ENCODE peak calls at places on chromosomes 2 and 18, in five cellular contexts. T, J, G, N and C are unnamed samples.

GRCh38 chr18:75799449-75800330 is 372.2 kb upstream of the SMIM21 start:
- DNase-seq in J (no peak), N (no peak), T (no peak), G (no peak), C (no peak)

GRCh38 chr2:18062892-18063291 is 184.4 kb downstream of the KCNS3 start:
- DNase-seq in G (no peak), T (no peak), J (no peak), N (no peak), C (no peak)

GRCh38 chr2:239171643-239172042 is 229.2 kb downstream of the HDAC4 start:
- DNase-seq in J (no peak), N (no peak), G (no peak), T (no peak), C (no peak)

GRCh38 chr18:6605115-6605869 is 124.2 kb upstream of the ARHGAP28 start:
- DNase-seq in T (no peak), J (no peak), G (no peak), N (no peak), C (no peak)

GRCh38 chr2:207131634-207132418 is 33.9 kb downstream of the KLF7 start:
- DNase-seq in G (no peak), J (no peak), T (no peak), N (no peak), C (no peak)

GRCh38 chr2:237434916-237435315 is 21.0 kb upstream of the COL6A3 start:
- DNase-seq in J (no peak), N (peak), G (no peak), T (no peak), C (no peak)

GRCh38 chr18:58530801-58531200 is 98.1 kb downstream of the ALPK2 start:
- DNase-seq in G (no peak), T (no peak), J (no peak), N (no peak), C (no peak)

GRCh38 chr2:230824406-230824978 is 40.2 kb upstream of the ITM2C start:
- DNase-seq in G (peak), T (peak), N (peak), J (peak), C (no peak)

GRCh38 chr18:29321561-29321960 is 1144.6 kb upstream of the CDH2 start:
- DNase-seq in T (no peak), J (no peak), G (no peak), N (no peak), C (no peak)

GRCh38 chr2:197672494-197672893 is 2.9 kb downstream of the RFTN2 start:
- DNase-seq in J (no peak), T (no peak), G (no peak), N (no peak), C (no peak)

GRCh38 chr2:224432003-224432574 is 30.2 kb upstream of the FAM124B start:
- DNase-seq in T (no peak), N (no peak), J (no peak), G (no peak), C (no peak)

GRCh38 chr18:62848946-62849345 is 133.6 kb downstream of the PHLPP1 start:
- DNase-seq in T (no peak), G (no peak), J (no peak), N (no peak), C (no peak)

GRCh38 chr2:168354499-168354898 is 101.6 kb upstream of the CERS6 start:
- DNase-seq in G (no peak), J (no peak), T (no peak), N (no peak), C (no peak)

GRCh38 chr2:126658316-126658909 is 2.5 kb downstream of the GYPC start:
- DNase-seq in N (no peak), J (no peak), T (no peak), G (no peak), C (no peak)

GRCh38 chr2:152298754-152299153 is 36.2 kb upstream of the FMNL2 start:
- DNase-seq in J (no peak), T (peak), G (no peak), N (no peak), C (no peak)

GRCh38 chr2:88211005-88211808 is 41.1 kb downstream of the THNSL2 start:
- DNase-seq in T (no peak), G (no peak), N (no peak), J (no peak), C (no peak)

GRCh38 chr2:54558976-54559410 is 102.9 kb downstream of the SPTBN1 start:
- DNase-seq in N (no peak), G (no peak), T (peak), J (no peak), C (no peak)

GRCh38 chr18:44047585-44047984 is 633.1 kb upstream of the SETBP1 start:
- DNase-seq in T (no peak), G (no peak), N (no peak), J (no peak), C (no peak)

GRCh38 chr2:206163251-206163880 is 3.7 kb downstream of the EEF1B2 start:
- DNase-seq in J (no peak), G (no peak), T (peak), N (no peak), C (no peak)

GRCh38 chr2:237982039-237982725 is 15.4 kb downstream of the UBE2F start:
- DNase-seq in T (no peak), G (no peak), J (no peak), N (no peak), C (no peak)

GRCh38 chr2:188978291-188979081 is 4.3 kb downstream of the COL3A1 start:
- DNase-seq in J (no peak), G (no peak), N (peak), T (peak), C (no peak)

GRCh38 chr18:61528961-61529360 is 195.7 kb downstream of the CDH20 start:
- DNase-seq in J (no peak), G (no peak), T (no peak), N (no peak), C (no peak)

GRCh38 chr2:36530983-36531354 is 67.0 kb downstream of the FEZ2 start:
- DNase-seq in N (no peak), J (no peak), T (peak), G (no peak), C (no peak)

GRCh38 chr2:79935771-79936657 is 368.5 kb downstream of the LRRTM1 start:
- DNase-seq in G (peak), N (peak), T (peak), J (peak), C (peak)

GRCh38 chr2:168190590-168191336 is 56.6 kb downstream of the STK39 start:
- DNase-seq in T (peak), N (no peak), J (no peak), G (no peak), C (no peak)

GRCh38 chr2:120910956-120911951 is 175.6 kb downstream of the GLI2 start:
- DNase-seq in T (no peak), G (no peak), J (no peak), N (no peak), C (no peak)

GRCh38 chr2:234665304-234665703 is 168.4 kb upstream of the ARL4C start:
- DNase-seq in T (no peak), G (no peak), J (no peak), N (no peak), C (no peak)

GRCh38 chr2:77831471-77831870 is 309.3 kb upstream of the LRRTM4 start:
- DNase-seq in N (no peak), G (no peak), T (no peak), J (no peak), C (no peak)

GRCh38 chr2:39059366-39059952 is 61.4 kb downstream of the SOS1 start:
- DNase-seq in T (peak), J (no peak), N (peak), G (no peak), C (no peak)

GRCh38 chr18:49486959-49487710 is at the start of gene C18orf32:
- DNase-seq in N (peak), J (peak), T (peak), G (peak), C (peak)

GRCh38 chr2:241443486-241444223 is 64.7 kb downstream of the STK25 start:
- DNase-seq in G (no peak), N (peak), J (no peak), T (no peak), C (no peak)

GRCh38 chr2:169734172-169734847 is 678 bp downstream of the KLHL23 start:
- DNase-seq in G (no peak), N (no peak), T (peak), J (peak), C (peak)

DNA sequence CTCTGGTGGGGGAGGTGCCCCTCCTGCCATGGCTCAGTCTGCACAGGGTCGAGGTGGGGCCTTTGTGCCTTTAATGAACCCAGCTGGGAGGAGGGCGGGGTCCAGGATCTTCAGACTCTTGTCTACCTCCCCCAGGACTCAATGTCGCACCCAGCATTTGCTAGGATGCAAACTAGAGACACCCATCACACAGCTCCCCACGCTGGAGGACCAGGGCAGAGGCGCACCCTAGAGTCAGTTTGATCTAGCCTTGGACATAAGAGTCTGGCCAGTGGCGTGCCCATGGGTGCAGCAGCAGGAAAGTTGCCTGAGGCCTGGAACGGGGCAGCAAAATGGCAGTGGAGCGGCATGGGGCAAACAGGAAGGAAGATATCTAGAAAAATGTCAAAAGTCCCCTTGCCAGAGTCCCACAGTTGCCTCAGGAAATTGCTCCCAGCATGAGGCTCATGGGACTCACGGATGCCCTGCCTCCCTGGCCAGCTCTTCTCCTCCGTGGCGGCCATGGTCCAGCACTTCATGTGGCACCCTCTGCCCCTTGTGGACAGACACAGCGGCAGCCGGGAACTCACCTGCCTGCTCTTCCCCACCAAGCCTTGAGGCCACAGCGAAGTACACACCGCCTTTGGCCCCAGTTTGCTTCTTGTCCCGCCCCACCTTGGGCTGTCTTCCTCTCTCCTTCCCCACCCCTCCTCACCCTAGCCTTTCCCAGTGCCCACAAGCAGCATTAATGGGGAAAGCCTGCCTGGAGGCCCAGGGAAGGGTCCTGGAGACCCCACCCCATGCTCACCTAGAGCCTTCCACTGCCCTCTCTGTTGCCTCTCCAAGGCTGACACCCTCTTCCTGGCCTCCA is 17.7 kb downstream of the SH2D6 start:
- DNase-seq in G (no peak), T (peak), N (no peak), J (no peak), C (no peak)
- TF ChIP-seq CTCF in G (no peak), T (peak), N (peak), J (peak), C (no peak)

GRCh38 chr18:48348739-48349138 is 60.4 kb downstream of the ZBTB7C start:
- DNase-seq in N (no peak), J (no peak), G (peak), T (no peak), C (no peak)

GRCh38 chr18:48347756-48348326 is 61.3 kb downstream of the ZBTB7C start:
- DNase-seq in G (peak), N (no peak), J (no peak), T (no peak), C (no peak)

GRCh38 chr18:48342125-48342524 is 67.1 kb downstream of the ZBTB7C start:
- DNase-seq in J (no peak), T (no peak), G (peak), N (no peak), C (no peak)

GRCh38 chr18:48342588-48342987 is 66.6 kb downstream of the ZBTB7C start:
- DNase-seq in T (no peak), G (no peak), J (no peak), N (no peak), C (no peak)

DNA sequence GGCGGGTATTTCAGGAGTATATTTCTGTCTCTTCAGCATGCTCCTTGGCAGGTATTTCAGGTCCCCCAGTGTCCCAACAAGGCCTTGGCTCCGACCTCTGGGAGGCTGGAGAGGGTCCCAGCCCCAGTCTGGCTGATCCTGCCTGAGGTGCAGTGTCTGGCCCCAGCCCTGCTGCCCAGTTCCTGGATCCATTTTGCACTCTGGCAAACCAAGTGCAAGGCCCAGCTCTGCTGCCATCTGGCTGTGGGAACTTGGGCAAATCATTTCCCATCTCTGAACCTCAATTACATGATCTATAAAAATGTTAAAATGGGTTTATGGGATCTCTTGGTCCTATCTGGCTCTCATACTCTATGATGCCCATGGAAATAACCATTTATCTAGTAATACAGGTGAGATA is 63.6 kb downstream of the ZBTB7C start:
- DNase-seq in G (peak), T (peak), J (no peak), N (peak), C (no peak)
- TF ChIP-seq CTCF in G (peak), T (peak), J (no peak), N (peak), C (no peak)

GRCh38 chr2:136135462-136135861 is 17.5 kb upstream of the CXCR4 start:
- DNase-seq in J (no peak), G (no peak), T (no peak), N (no peak), C (no peak)

GRCh38 chr2:136135924-136136906 is 18.3 kb upstream of the CXCR4 start:
- DNase-seq in J (no peak), N (no peak), G (peak), T (no peak), C (no peak)

GRCh38 chr2:136137982-136138381 is 20.0 kb upstream of the CXCR4 start:
- DNase-seq in J (no peak), G (peak), T (no peak), N (no peak), C (no peak)

GRCh38 chr2:136139601-136140000 is 21.7 kb upstream of the CXCR4 start:
- DNase-seq in T (no peak), N (no peak), J (no peak), G (no peak), C (no peak)

DNA sequence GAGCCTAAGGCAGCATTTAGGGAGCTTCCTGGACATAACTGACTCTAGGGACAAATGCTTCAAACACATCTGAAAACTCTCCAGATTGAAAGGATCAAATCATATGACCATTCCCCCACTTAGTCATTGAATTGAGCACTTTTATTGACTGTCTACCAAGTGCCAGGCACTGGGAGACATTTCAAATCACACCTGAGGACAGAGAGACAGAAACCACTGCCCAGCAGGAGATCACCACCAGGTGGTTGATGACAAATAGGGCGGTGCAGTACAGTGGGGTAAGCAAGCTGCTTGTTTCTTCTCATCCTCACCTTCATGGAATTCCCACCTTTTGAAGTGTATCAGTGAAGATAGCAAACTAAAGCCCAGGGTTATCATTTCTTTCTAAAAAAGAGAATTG is 19.0 kb upstream of the CXCR4 start:
- DNase-seq in J (no peak), N (no peak), G (no peak), T (no peak), C (no peak)
- TF ChIP-seq CTCF in J (no peak), N (no peak), G (no peak), T (no peak), C (no peak)

DNA sequence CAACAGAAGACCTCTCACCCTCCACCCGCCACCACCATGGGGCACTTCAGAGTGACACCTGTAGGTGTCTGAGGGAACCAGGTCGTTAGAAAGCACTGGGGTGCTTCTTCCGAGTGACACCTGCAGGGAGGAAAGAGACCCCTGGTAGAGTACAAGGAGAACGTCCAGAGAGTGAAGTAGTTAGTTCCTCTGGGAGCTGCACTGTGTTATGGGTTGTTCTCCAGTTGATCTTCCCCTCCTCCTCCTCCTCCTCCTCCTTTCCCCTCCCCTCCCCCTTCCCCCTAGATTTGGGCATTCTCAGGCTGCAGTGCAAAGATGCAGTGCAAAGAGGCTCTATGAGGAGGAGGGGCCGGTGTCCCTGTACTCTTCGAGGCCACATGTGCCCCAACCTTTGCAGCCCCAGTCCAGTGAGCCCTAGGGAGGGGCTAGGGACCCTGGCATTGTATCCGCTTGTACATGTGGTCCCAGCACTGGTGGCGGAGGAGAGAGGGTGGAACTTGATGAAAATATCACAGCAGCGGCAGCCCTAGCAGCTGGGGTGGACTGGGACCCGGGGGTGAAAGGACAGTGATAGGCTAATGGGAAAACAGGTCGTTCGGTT is 850 bp downstream of the DNAJB2 start:
- DNase-seq in N (no peak), G (no peak), J (no peak), T (no peak), C (no peak)
- TF ChIP-seq CTCF in N (peak), G (peak), J (peak), T (no peak), C (no peak)